ENCODE peak calls at places on chromosomes 1 and 21, in four cellular contexts. One of them, this sample, is unnamed.

GRCh38 chr21:33968082-33968997 is 52.7 kb upstream of the ATP5PO start:
- DNase-seq in heart right ventricle: no peak
- DNase-seq in epithelial cell of esophagus: peak; percentile 68
- DNase-seq in progenitor cell of endocrine pancreas: no peak
- DNase-seq in this sample: peak; percentile 75

GRCh38 chr21:24852610-24853195 is 754.6 kb downstream of the MRPL39 start:
- DNase-seq in progenitor cell of endocrine pancreas: no peak
- DNase-seq in heart right ventricle: no peak
- DNase-seq in epithelial cell of esophagus: no peak
- DNase-seq in this sample: peak; percentile 5

GRCh38 chr1:101884621-101885020 is 112.1 kb downstream of the OLFM3 start:
- DNase-seq in progenitor cell of endocrine pancreas: no peak
- DNase-seq in epithelial cell of esophagus: no peak
- DNase-seq in heart right ventricle: no peak
- DNase-seq in this sample: no peak

GRCh38 chr1:240152611-240153297 is 61.1 kb downstream of the FMN2 start:
- DNase-seq in heart right ventricle: no peak
- DNase-seq in progenitor cell of endocrine pancreas: no peak
- DNase-seq in epithelial cell of esophagus: no peak
- DNase-seq in this sample: no peak

GRCh38 chr1:107963601-107964396 is 1.2 kb downstream of the VAV3 start:
- DNase-seq in progenitor cell of endocrine pancreas: no peak
- DNase-seq in heart right ventricle: peak; percentile 19
- DNase-seq in epithelial cell of esophagus: peak; percentile 27
- DNase-seq in this sample: peak; percentile 1

GRCh38 chr1:36382231-36382630 is 3.5 kb downstream of the STK40 start:
- DNase-seq in heart right ventricle: no peak
- DNase-seq in progenitor cell of endocrine pancreas: no peak
- DNase-seq in epithelial cell of esophagus: no peak
- DNase-seq in this sample: no peak

GRCh38 chr1:71087060-71087459 is 6.2 kb upstream of the ZRANB2 start:
- DNase-seq in heart right ventricle: no peak
- DNase-seq in progenitor cell of endocrine pancreas: no peak
- DNase-seq in epithelial cell of esophagus: no peak
- DNase-seq in this sample: no peak

GRCh38 chr1:83692524-83693336 is 306.2 kb downstream of the TTLL7 start:
- DNase-seq in epithelial cell of esophagus: peak; percentile 25
- DNase-seq in progenitor cell of endocrine pancreas: no peak
- DNase-seq in heart right ventricle: no peak
- DNase-seq in this sample: no peak

GRCh38 chr1:48853006-48853405 is 76.3 kb upstream of the BEND5 start:
- DNase-seq in heart right ventricle: no peak
- DNase-seq in progenitor cell of endocrine pancreas: no peak
- DNase-seq in epithelial cell of esophagus: peak; percentile 90
- DNase-seq in this sample: peak; percentile 39

GRCh38 chr1:1616045-1616821 is 933 bp downstream of the MIB2 start:
- DNase-seq in heart right ventricle: peak; percentile 62
- DNase-seq in epithelial cell of esophagus: peak; percentile 50
- DNase-seq in progenitor cell of endocrine pancreas: no peak
- DNase-seq in this sample: no peak

GRCh38 chr1:42052300-42052699 is 100.9 kb upstream of the GUCA2B start:
- DNase-seq in epithelial cell of esophagus: no peak
- DNase-seq in heart right ventricle: no peak
- DNase-seq in progenitor cell of endocrine pancreas: no peak
- DNase-seq in this sample: no peak

GRCh38 chr1:91548382-91549040 is 47.9 kb downstream of the CDC7 start:
- DNase-seq in heart right ventricle: no peak
- DNase-seq in progenitor cell of endocrine pancreas: no peak
- DNase-seq in epithelial cell of esophagus: no peak
- DNase-seq in this sample: no peak

GRCh38 chr1:35441926-35442579 is 115.2 kb downstream of the KIAA0319L start:
- DNase-seq in heart right ventricle: no peak
- DNase-seq in progenitor cell of endocrine pancreas: no peak
- DNase-seq in epithelial cell of esophagus: peak; percentile 86
- DNase-seq in this sample: peak; percentile 18

GRCh38 chr1:89975540-89976125 is 19.3 kb upstream of the ZNF326 start:
- DNase-seq in heart right ventricle: no peak
- DNase-seq in progenitor cell of endocrine pancreas: no peak
- DNase-seq in epithelial cell of esophagus: no peak
- DNase-seq in this sample: no peak

GRCh38 chr1:37697090-37697489 is 4.8 kb downstream of the CDCA8 start:
- DNase-seq in progenitor cell of endocrine pancreas: no peak
- DNase-seq in heart right ventricle: no peak
- DNase-seq in epithelial cell of esophagus: no peak
- DNase-seq in this sample: no peak

GRCh38 chr1:37692834-37693175 is 489 bp downstream of the CDCA8 start:
- DNase-seq in progenitor cell of endocrine pancreas: no peak
- DNase-seq in heart right ventricle: no peak
- DNase-seq in epithelial cell of esophagus: no peak
- DNase-seq in this sample: no peak

GRCh38 chr1:37692078-37692833 is at the start of gene CDCA8:
- DNase-seq in epithelial cell of esophagus: peak; percentile 99
- DNase-seq in heart right ventricle: peak; percentile 98
- DNase-seq in progenitor cell of endocrine pancreas: peak; percentile 98
- DNase-seq in this sample: peak; percentile 100

GRCh38 chr1:37685722-37686121 is 6.6 kb upstream of the CDCA8 start:
- DNase-seq in epithelial cell of esophagus: no peak
- DNase-seq in heart right ventricle: no peak
- DNase-seq in progenitor cell of endocrine pancreas: no peak
- DNase-seq in this sample: no peak

GRCh38 chr1:37691497-37692077 is 729 bp upstream of the CDCA8 start:
- DNase-seq in progenitor cell of endocrine pancreas: peak; percentile 27
- DNase-seq in epithelial cell of esophagus: peak; percentile 56
- DNase-seq in heart right ventricle: peak; percentile 43
- DNase-seq in this sample: peak; percentile 26
- TF ChIP-seq CTCF in progenitor cell of endocrine pancreas: no peak
- TF ChIP-seq CTCF in epithelial cell of esophagus: no peak
- TF ChIP-seq CTCF in heart right ventricle: no peak
- TF ChIP-seq CTCF in this sample: no peak

GRCh38 chr1:186578325-186579016 is 101.8 kb downstream of the PTGS2 start:
- DNase-seq in progenitor cell of endocrine pancreas: no peak
- DNase-seq in epithelial cell of esophagus: peak; percentile 82
- DNase-seq in heart right ventricle: no peak
- DNase-seq in this sample: no peak
- TF ChIP-seq CTCF in progenitor cell of endocrine pancreas: no peak
- TF ChIP-seq CTCF in epithelial cell of esophagus: no peak
- TF ChIP-seq CTCF in heart right ventricle: no peak
- TF ChIP-seq CTCF in this sample: no peak

GRCh38 chr1:31715873-31716220 is 12.0 kb upstream of the COL16A1 start:
- DNase-seq in epithelial cell of esophagus: no peak
- DNase-seq in progenitor cell of endocrine pancreas: no peak
- DNase-seq in heart right ventricle: no peak
- DNase-seq in this sample: no peak
- TF ChIP-seq CTCF in epithelial cell of esophagus: no peak
- TF ChIP-seq CTCF in progenitor cell of endocrine pancreas: no peak
- TF ChIP-seq CTCF in heart right ventricle: no peak
- TF ChIP-seq CTCF in this sample: peak; percentile 37

GRCh38 chr1:117673405-117673804 is 67.6 kb downstream of the TENT5C start:
- DNase-seq in epithelial cell of esophagus: peak; percentile 49
- DNase-seq in heart right ventricle: no peak
- DNase-seq in progenitor cell of endocrine pancreas: no peak
- DNase-seq in this sample: peak; percentile 70

GRCh38 chr1:117675907-117676430 is 70.1 kb downstream of the TENT5C start:
- DNase-seq in progenitor cell of endocrine pancreas: no peak
- DNase-seq in epithelial cell of esophagus: no peak
- DNase-seq in heart right ventricle: no peak
- DNase-seq in this sample: no peak

GRCh38 chr1:117676615-117677130 is 70.8 kb downstream of the TENT5C start:
- DNase-seq in progenitor cell of endocrine pancreas: no peak
- DNase-seq in heart right ventricle: no peak
- DNase-seq in epithelial cell of esophagus: no peak
- DNase-seq in this sample: no peak

GRCh38 chr1:117672756-117673155 is 66.9 kb downstream of the TENT5C start:
- DNase-seq in epithelial cell of esophagus: no peak
- DNase-seq in heart right ventricle: peak; percentile 56
- DNase-seq in progenitor cell of endocrine pancreas: no peak
- DNase-seq in this sample: no peak

DNA sequence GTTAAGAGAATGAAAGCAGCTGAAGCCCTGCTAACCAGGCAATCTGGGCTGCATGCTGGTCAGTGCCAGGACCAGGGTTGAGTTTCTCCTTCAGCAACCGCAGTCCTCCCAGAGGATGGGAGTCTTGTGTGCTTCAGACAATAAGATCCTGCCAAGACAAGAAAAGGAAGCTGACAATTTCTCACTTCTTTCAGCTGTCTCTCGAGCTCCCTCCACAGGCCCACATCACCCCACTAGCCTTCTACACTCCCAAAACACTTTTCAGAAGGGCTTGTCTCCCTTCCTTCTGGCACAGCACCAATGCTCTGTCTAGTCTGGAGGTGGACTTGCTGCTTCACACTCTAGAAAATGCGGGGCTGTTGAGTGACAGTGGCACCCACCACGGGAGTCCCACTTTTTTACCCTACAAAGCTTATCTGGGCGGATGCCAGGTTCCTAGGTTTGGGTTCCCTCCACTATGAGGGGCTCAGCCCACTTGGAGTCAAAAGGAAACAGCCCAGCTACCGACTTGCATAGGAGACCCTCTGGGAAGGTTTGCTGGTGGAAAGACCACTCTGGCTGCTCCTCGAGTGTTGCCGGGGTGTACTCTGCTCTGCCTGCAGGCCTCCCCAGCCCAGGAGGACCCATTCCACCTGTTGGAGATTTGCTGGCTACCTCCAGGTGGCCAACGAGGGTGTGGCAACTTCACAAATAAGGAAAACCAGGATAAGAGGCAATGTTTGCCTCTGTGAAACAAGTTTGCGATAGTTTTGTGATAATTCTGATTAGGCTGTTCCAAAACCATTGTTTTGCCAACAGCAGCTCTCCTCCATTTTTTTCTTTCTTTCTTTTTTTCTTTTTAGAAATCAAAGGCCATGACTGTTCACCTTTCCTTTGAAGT is 68.9 kb downstream of the TENT5C start:
- DNase-seq in progenitor cell of endocrine pancreas: no peak
- DNase-seq in epithelial cell of esophagus: peak; percentile 48
- DNase-seq in heart right ventricle: no peak
- DNase-seq in this sample: no peak
- TF ChIP-seq CTCF in progenitor cell of endocrine pancreas: no peak
- TF ChIP-seq CTCF in epithelial cell of esophagus: peak; percentile 57
- TF ChIP-seq CTCF in heart right ventricle: peak; percentile 49
- TF ChIP-seq CTCF in this sample: no peak

GRCh38 chr1:8903410-8903809 is 24.9 kb upstream of the ENO1 start:
- DNase-seq in heart right ventricle: no peak
- DNase-seq in progenitor cell of endocrine pancreas: no peak
- DNase-seq in epithelial cell of esophagus: peak; percentile 32
- DNase-seq in this sample: no peak

GRCh38 chr1:8899046-8899445 is 20.6 kb upstream of the ENO1 start:
- DNase-seq in progenitor cell of endocrine pancreas: no peak
- DNase-seq in heart right ventricle: no peak
- DNase-seq in epithelial cell of esophagus: no peak
- DNase-seq in this sample: no peak

GRCh38 chr1:8905582-8906191 is 27.2 kb upstream of the ENO1 start:
- DNase-seq in progenitor cell of endocrine pancreas: no peak
- DNase-seq in epithelial cell of esophagus: peak; percentile 53
- DNase-seq in heart right ventricle: no peak
- DNase-seq in this sample: no peak

GRCh38 chr1:8903908-8904650 is 25.6 kb upstream of the ENO1 start:
- DNase-seq in epithelial cell of esophagus: peak; percentile 96
- DNase-seq in heart right ventricle: no peak
- DNase-seq in progenitor cell of endocrine pancreas: no peak
- DNase-seq in this sample: peak; percentile 85

GRCh38 chr1:8902765-8903164 is 24.3 kb upstream of the ENO1 start:
- DNase-seq in heart right ventricle: no peak
- DNase-seq in epithelial cell of esophagus: peak; percentile 33
- DNase-seq in progenitor cell of endocrine pancreas: no peak
- DNase-seq in this sample: no peak
- TF ChIP-seq CTCF in heart right ventricle: no peak
- TF ChIP-seq CTCF in epithelial cell of esophagus: no peak
- TF ChIP-seq CTCF in progenitor cell of endocrine pancreas: no peak
- TF ChIP-seq CTCF in this sample: no peak

GRCh38 chr1:47529520-47530098 is 91.8 kb downstream of the FOXD2 start:
- DNase-seq in epithelial cell of esophagus: no peak
- DNase-seq in heart right ventricle: no peak
- DNase-seq in progenitor cell of endocrine pancreas: no peak
- DNase-seq in this sample: no peak

GRCh38 chr1:47522890-47523811 is 85.3 kb downstream of the FOXD2 start:
- DNase-seq in epithelial cell of esophagus: no peak
- DNase-seq in progenitor cell of endocrine pancreas: no peak
- DNase-seq in heart right ventricle: no peak
- DNase-seq in this sample: no peak

GRCh38 chr1:47524272-47524671 is 86.4 kb downstream of the FOXD2 start:
- DNase-seq in epithelial cell of esophagus: no peak
- DNase-seq in progenitor cell of endocrine pancreas: no peak
- DNase-seq in heart right ventricle: no peak
- DNase-seq in this sample: no peak

GRCh38 chr1:47523812-47524170 is 85.9 kb downstream of the FOXD2 start:
- DNase-seq in heart right ventricle: no peak
- DNase-seq in progenitor cell of endocrine pancreas: no peak
- DNase-seq in epithelial cell of esophagus: no peak
- DNase-seq in this sample: no peak

DNA sequence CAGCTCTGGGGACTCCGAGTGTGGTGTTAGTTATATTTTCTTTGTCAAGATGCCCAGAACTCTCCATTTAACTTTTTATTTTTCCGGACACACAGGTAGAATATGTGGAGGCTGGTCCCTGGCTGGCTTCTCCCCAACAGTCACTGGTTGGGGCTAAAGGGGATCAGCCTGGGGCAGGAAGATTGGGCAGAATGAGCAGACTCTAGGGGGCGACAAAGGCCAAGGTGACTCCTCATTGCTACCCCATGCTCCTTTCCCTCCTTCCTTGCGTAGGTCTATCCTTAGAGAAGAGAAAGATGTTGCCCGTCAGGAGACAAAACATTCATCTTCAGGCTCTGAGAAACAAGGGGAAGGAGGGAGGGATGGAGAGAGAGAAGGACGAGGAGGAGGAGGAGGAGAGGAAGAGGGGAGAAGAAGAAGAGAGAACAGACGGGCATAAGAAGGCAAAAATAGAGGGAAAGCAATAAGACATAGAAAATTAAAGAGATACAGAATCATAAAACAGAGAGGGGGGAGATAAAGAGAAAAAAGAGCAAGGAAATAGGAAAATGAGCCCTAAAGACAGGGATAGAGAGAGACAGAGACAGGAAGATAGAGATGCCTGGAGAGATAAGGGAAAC is 89.9 kb downstream of the FOXD2 start:
- DNase-seq in progenitor cell of endocrine pancreas: no peak
- DNase-seq in heart right ventricle: no peak
- DNase-seq in epithelial cell of esophagus: peak; percentile 52
- DNase-seq in this sample: peak; percentile 26
- TF ChIP-seq CTCF in progenitor cell of endocrine pancreas: peak; percentile 48
- TF ChIP-seq CTCF in heart right ventricle: peak; percentile 37
- TF ChIP-seq CTCF in epithelial cell of esophagus: peak; percentile 70
- TF ChIP-seq CTCF in this sample: peak; percentile 9

GRCh38 chr1:66752000-66752592 is at the start of gene DYNLT5:
- DNase-seq in heart right ventricle: peak; percentile 70
- DNase-seq in progenitor cell of endocrine pancreas: peak; percentile 34
- DNase-seq in epithelial cell of esophagus: peak; percentile 6
- DNase-seq in this sample: no peak
- TF ChIP-seq CTCF in heart right ventricle: peak; percentile 34
- TF ChIP-seq CTCF in progenitor cell of endocrine pancreas: no peak
- TF ChIP-seq CTCF in epithelial cell of esophagus: no peak
- TF ChIP-seq CTCF in this sample: no peak

This sample was measured in RWPE1.